ENCODE peak calls at places on chromosomes 16 and 17, in seven cellular contexts. T is IMR-90; L is progenitor cell of endocrine pancreas; H is activated CD4-positive, alpha-beta T cell treated with anti-CD3 and anti-CD28 coated beads, Interleukin-2, amount 50 U/mL, for 4 hours; V is neural progenitor cell; A is cardiac fibroblast; B is stimulated activated CD8-positive, alpha-beta memory T cell treated with anti-CD3 and anti-CD28 coated beads, Interleukin-4, amount 100 ng/mL, for 1 hour. P is an unnamed sample.

GRCh38 chr17:28949185-28950016 is 1.9 kb downstream of the PHF12 start:
- DNase-seq in T (no peak), L (no peak), H (peak; percentile 34), V (peak; percentile 86), A (peak; percentile 48), B (no peak), P (peak; percentile 85)

GRCh38 chr16:86466695-86467406 is 43.5 kb upstream of the FOXF1 start:
- DNase-seq in T (peak; percentile 88), L (no peak), H (no peak), V (no peak), A (no peak), B (no peak), P (no peak)

GRCh38 chr16:5033256-5034166 is at the start of gene NAGPA:
- DNase-seq in T (peak; percentile 81), L (peak; percentile 85), H (peak; percentile 76), V (peak; percentile 95), A (peak; percentile 90), B (peak; percentile 74), P (peak; percentile 95)

GRCh38 chr16:12390644-12391043 is 413.0 kb downstream of the CPPED1 start:
- DNase-seq in T (peak; percentile 64), L (no peak), H (no peak), V (no peak), A (no peak), B (no peak), P (no peak)

GRCh38 chr17:77049440-77049839 is 91.3 kb upstream of the SEC14L1 start:
- DNase-seq in T (no peak), L (no peak), H (no peak), V (no peak), A (no peak), B (no peak), P (no peak)

GRCh38 chr16:11768850-11769249 is 26.2 kb upstream of the TXNDC11 start:
- DNase-seq in T (no peak), L (no peak), H (no peak), V (no peak), A (no peak), B (no peak), P (no peak)

GRCh38 chr16:11411059-11411550 is 65.8 kb downstream of the RMI2 start:
- DNase-seq in T (no peak), L (no peak), H (no peak), V (no peak), A (no peak), B (no peak), P (no peak)

GRCh38 chr16:75616541-75617010 is 6.5 kb downstream of the ADAT1 start:
- DNase-seq in T (no peak), L (no peak), H (no peak), V (no peak), A (no peak), B (no peak), P (no peak)

GRCh38 chr16:87580855-87581261 is 21.4 kb upstream of the JPH3 start:
- DNase-seq in T (peak; percentile 46), L (no peak), H (no peak), V (no peak), A (peak; percentile 56), B (no peak), P (no peak)

GRCh38 chr16:77647726-77648125 is 74.6 kb upstream of the NUDT7 start:
- DNase-seq in T (no peak), L (no peak), H (no peak), V (no peak), A (no peak), B (no peak), P (no peak)

GRCh38 chr17:65553646-65554567 is 7.5 kb downstream of the AXIN2 start:
- DNase-seq in T (peak; percentile 17), L (no peak), H (no peak), V (peak; percentile 27), A (no peak), B (no peak), P (peak; percentile 36)

GRCh38 chr16:83675136-83675535 is 132.6 kb upstream of the HSBP1 start:
- DNase-seq in T (peak; percentile 7), L (no peak), H (no peak), V (peak; percentile 79), A (peak; percentile 2), B (no peak), P (peak; percentile 28)

GRCh38 chr17:62822080-62822904 is 14.2 kb upstream of the MARCHF10 start:
- DNase-seq in T (no peak), L (no peak), H (no peak), V (no peak), A (peak; percentile 75), B (no peak), P (no peak)

GRCh38 chr16:20510323-20510722 is 59.0 kb downstream of the ACSM2A start:
- DNase-seq in T (no peak), L (no peak), H (no peak), V (no peak), A (no peak), B (no peak), P (no peak)

GRCh38 chr16:61858996-61859395 is 177.2 kb downstream of the CDH8 start:
- DNase-seq in T (no peak), L (no peak), H (no peak), V (no peak), A (no peak), B (no peak), P (no peak)

GRCh38 chr17:58556833-58557250 is 42.4 kb upstream of the MTMR4 start:
- DNase-seq in T (no peak), L (no peak), H (no peak), V (peak; percentile 59), A (no peak), B (no peak), P (no peak)

GRCh38 chr17:1095093-1095852 is 84.5 kb downstream of the ABR start:
- DNase-seq in T (no peak), L (no peak), H (no peak), V (no peak), A (no peak), B (no peak), P (no peak)

GRCh38 chr17:14302421-14303099 is 1.7 kb downstream of the HS3ST3B1 start:
- DNase-seq in T (peak; percentile 86), L (peak; percentile 86), H (peak; percentile 77), V (peak; percentile 95), A (peak; percentile 90), B (peak; percentile 70), P (peak; percentile 93)

GRCh38 chr16:35182043-35182677 is 1722.7 kb downstream of the TP53TG3F start:
- DNase-seq in T (no peak), L (no peak), H (no peak), V (no peak), A (no peak), B (no peak), P (no peak)

GRCh38 chr17:21816592-21817567 is 124.6 kb downstream of the KCNJ18 start:
- DNase-seq in T (no peak), L (no peak), H (no peak), V (no peak), A (no peak), B (no peak), P (no peak)

GRCh38 chr17:7112527-7113108 is 2.0 kb downstream of the ASGR2 start:
- DNase-seq in T (no peak), L (no peak), H (no peak), V (no peak), A (no peak), B (no peak), P (no peak)

GRCh38 chr17:8707591-8708453 is 36.8 kb downstream of the CCDC42 start:
- DNase-seq in T (no peak), L (no peak), H (no peak), V (no peak), A (peak; percentile 78), B (no peak), P (peak; percentile 55)

GRCh38 chr16:27718767-27719445 is 169.0 kb downstream of the KATNIP start:
- DNase-seq in T (no peak), L (no peak), H (no peak), V (peak; percentile 80), A (no peak), B (no peak), P (no peak)

GRCh38 chr17:59139939-59140338 is 15.0 kb downstream of the SKA2 start:
- DNase-seq in T (no peak), L (no peak), H (no peak), V (no peak), A (no peak), B (no peak), P (no peak)

GRCh38 chr17:39196820-39197331 is 593 bp downstream of the CACNB1 start:
- DNase-seq in T (no peak), L (no peak), H (no peak), V (peak; percentile 34), A (no peak), B (no peak), P (peak; percentile 89)

P was measured in left kidney.